ENCODE peak calls at places on chromosome X, in nine cellular contexts. U is H1, J is A549, X is ovary, S is BE2C, B is fibroblast of lung, M is mammary epithelial cell, T is left lung, H is endodermal cell. C is an unnamed sample. For H3K4me1, the result is how much of the 10 kb centered on the place peaks cover.

GRCh38 chrX:46178763-46179162 is 366.5 kb downstream of the ZNF674 start:
- DNase-seq in U (no peak), J (no peak), X (no peak), S (no peak), B (peak), M (no peak), T (no peak), H (no peak), C (no peak)

GRCh38 chrX:47515941-47516649 is 33.1 kb upstream of the ZNF41 start:
- DNase-seq in U (no peak), J (peak), X (no peak), S (no peak), B (peak), M (peak), T (no peak), H (no peak), C (no peak)

GRCh38 chrX:100407147-100407783 is 2.8 kb downstream of the PCDH19 start:
- DNase-seq in U (no peak), J (no peak), X (no peak), S (no peak), B (no peak), M (no peak), T (no peak), H (no peak), C (no peak)

GRCh38 chrX:39850630-39851152 is 247.1 kb downstream of the BCOR start:
- DNase-seq in U (no peak), J (no peak), X (peak), S (peak), B (peak), M (no peak), T (no peak), H (peak), C (no peak)

GRCh38 chrX:154016366-154017076 is 3.2 kb downstream of the IRAK1 start:
- DNase-seq in U (no peak), J (no peak), X (no peak), S (no peak), B (no peak), M (no peak), T (peak), H (no peak), C (no peak)

GRCh38 chrX:124005220-124005619 is 43.7 kb downstream of the STAG2 start:
- DNase-seq in U (no peak), J (no peak), X (no peak), S (no peak), B (no peak), M (no peak), T (no peak), H (no peak), C (no peak)

GRCh38 chrX:17595456-17596035 is 141.7 kb upstream of the SCML1 start:
- DNase-seq in U (no peak), J (peak), X (no peak), S (no peak), B (peak), M (peak), T (no peak), H (no peak), C (no peak)

GRCh38 chrX:118189628-118190027 is 73.0 kb upstream of the KLHL13 start:
- DNase-seq in U (no peak), J (no peak), X (no peak), S (peak), B (no peak), M (no peak), T (no peak), H (peak), C (no peak)

GRCh38 chrX:12685541-12685940 is 105.7 kb upstream of the PRPS2 start:
- DNase-seq in U (no peak), J (no peak), X (no peak), S (no peak), B (peak), M (peak), T (no peak), H (no peak), C (no peak)

GRCh38 chrX:68711845-68712244 is 64.4 kb downstream of the STARD8 start:
- DNase-seq in U (no peak), J (no peak), X (no peak), S (no peak), B (no peak), M (no peak), T (no peak), H (no peak), C (no peak)

GRCh38 chrX:54043696-54044125 is 562 bp downstream of the PHF8 start:
- DNase-seq in U (peak), J (no peak), X (no peak), S (no peak), B (peak), M (peak), T (no peak), H (peak), C (no peak)

GRCh38 chrX:127313638-127314037 is 494.1 kb downstream of the PRR32 start:
- DNase-seq in U (no peak), J (no peak), X (no peak), S (no peak), B (no peak), M (no peak), T (no peak), H (no peak), C (no peak)

GRCh38 chrX:140318306-140318705 is 186.6 kb downstream of the SOX3 start:
- DNase-seq in U (no peak), J (no peak), X (no peak), S (no peak), B (peak), M (peak), T (no peak), H (no peak), C (no peak)

GRCh38 chrX:56728752-56729151 is 291 bp upstream of the NBDY start:
- DNase-seq in U (no peak), J (peak), X (no peak), S (peak), B (peak), M (peak), T (no peak), H (no peak), C (no peak)

GRCh38 chrX:43469391-43470054 is 186.6 kb upstream of the MAOA start:
- DNase-seq in U (no peak), J (no peak), X (no peak), S (no peak), B (no peak), M (peak), T (no peak), H (no peak), C (no peak)

GRCh38 chrX:64205441-64205734 is at the start of gene AMER1:
- DNase-seq in U (no peak), J (no peak), X (no peak), S (no peak), B (no peak), M (no peak), T (peak), H (no peak), C (no peak)

GRCh38 chrX:119997570-119997969 is 54.0 kb upstream of the NKAP start:
- DNase-seq in U (no peak), J (no peak), X (no peak), S (no peak), B (no peak), M (no peak), T (no peak), H (no peak), C (no peak)

GRCh38 chrX:119999087-119999634 is 55.6 kb upstream of the NKAP start:
- DNase-seq in U (peak), J (no peak), X (no peak), S (no peak), B (no peak), M (no peak), T (no peak), H (peak), C (no peak)

GRCh38 chrX:119996600-119997524 is 53.3 kb upstream of the NKAP start:
- DNase-seq in U (no peak), J (no peak), X (no peak), S (no peak), B (no peak), M (no peak), T (no peak), H (no peak), C (no peak)

GRCh38 chrX:120001787-120002186 is 58.2 kb upstream of the NKAP start:
- DNase-seq in U (no peak), J (no peak), X (no peak), S (no peak), B (no peak), M (no peak), T (no peak), H (no peak), C (no peak)

DNA sequence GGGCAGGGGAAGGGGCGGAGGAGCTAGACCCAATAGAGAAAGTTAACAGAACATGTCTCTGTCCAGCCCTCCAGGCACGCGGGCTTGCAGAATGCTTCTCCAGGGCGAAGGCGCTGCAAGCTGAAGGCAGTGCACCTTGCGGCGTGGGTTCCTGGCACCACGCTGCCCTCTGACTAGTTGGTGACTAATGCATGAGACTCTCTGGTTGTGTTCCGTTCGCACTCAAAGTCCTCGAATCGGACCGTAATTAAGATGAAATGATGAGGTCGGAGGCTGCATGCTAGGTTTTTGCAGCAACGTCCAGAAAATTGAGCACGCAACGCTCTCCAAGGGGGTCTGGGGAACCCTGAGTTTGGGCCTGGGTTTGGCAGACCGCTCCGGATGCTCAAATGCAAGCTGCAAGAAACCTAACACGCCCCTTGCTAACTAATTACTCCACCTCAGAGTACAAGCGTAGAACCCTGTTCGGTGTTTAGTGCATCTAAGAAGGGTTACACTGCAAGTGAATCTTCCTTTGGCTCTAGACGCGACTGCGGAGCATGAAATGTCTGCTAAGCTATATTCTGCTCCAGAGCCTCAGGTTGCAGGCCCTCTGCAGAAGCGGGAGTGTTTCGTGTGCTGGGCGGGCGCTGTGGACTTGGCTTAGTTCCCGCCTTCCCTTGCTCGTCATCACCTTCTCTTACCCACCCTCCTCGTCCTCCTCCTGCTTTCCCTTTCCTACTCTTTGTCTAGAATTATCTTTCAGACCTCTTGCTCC is 57.1 kb upstream of the NKAP start:
- DNase-seq in U (peak), J (no peak), X (no peak), S (no peak), B (peak), M (no peak), T (no peak), H (peak), C (no peak)
- H3K4me3 ChIP-seq in U (peak), J (no peak), X (no peak), S (no peak), B (no peak), M (no peak), T (no peak), H (no peak), C (no peak)

GRCh38 chrX:1589356-1590130 is 1.9 kb upstream of the AKAP17A start:
- DNase-seq in U (peak), J (no peak), X (no peak), S (no peak), B (no peak), M (no peak), T (no peak), H (peak), C (no peak)

GRCh38 chrX:1591102-1591862 is at the start of gene AKAP17A:
- DNase-seq in U (peak), J (peak), X (peak), S (peak), B (peak), M (peak), T (peak), H (peak), C (peak)

GRCh38 chrX:1582686-1583437 is 8.5 kb upstream of the AKAP17A start:
- DNase-seq in U (peak), J (peak), X (no peak), S (no peak), B (peak), M (peak), T (peak), H (peak), C (no peak)

GRCh38 chrX:1584237-1585011 is 7.0 kb upstream of the AKAP17A start:
- DNase-seq in U (no peak), J (no peak), X (no peak), S (no peak), B (no peak), M (no peak), T (no peak), H (peak), C (no peak)

DNA sequence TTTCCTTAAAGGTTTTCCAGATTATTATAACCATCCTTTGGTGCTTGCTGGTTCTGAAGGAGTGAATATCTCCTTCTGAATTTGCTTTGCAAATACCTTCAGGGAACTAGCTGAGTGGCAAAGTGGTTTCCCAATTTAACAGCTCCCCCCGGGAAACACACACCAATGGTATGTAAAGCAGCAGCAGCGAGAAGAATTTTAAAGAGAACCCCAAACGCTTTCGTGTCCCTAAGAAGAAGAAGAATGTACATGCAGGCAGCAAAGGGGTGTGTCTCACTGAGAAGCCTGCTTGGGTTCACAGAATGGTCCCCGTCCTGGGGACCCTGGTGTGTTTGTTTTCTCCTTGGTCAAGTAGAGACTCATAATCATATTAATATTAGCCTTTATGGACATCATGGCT is 4.2 kb upstream of the AKAP17A start:
- DNase-seq in U (peak), J (no peak), X (no peak), S (no peak), B (no peak), M (no peak), T (no peak), H (peak), C (no peak)
- TF ChIP-seq CTCF in U (no peak), J (no peak), X (no peak), S (no peak), B (no peak), M (no peak), T (no peak), H (no peak), C (no peak)

GRCh38 chrX:148609766-148610698 is 109.6 kb downstream of the AFF2 start:
- DNase-seq in U (no peak), J (no peak), X (no peak), S (no peak), B (peak), M (peak), T (no peak), H (peak), C (no peak)
- H3K4me1 ChIP-seq in U (under half), J (under half), X (under half), S (under half), B (under half), M (under half), T (under half), H (under half), C (under half)

DNA sequence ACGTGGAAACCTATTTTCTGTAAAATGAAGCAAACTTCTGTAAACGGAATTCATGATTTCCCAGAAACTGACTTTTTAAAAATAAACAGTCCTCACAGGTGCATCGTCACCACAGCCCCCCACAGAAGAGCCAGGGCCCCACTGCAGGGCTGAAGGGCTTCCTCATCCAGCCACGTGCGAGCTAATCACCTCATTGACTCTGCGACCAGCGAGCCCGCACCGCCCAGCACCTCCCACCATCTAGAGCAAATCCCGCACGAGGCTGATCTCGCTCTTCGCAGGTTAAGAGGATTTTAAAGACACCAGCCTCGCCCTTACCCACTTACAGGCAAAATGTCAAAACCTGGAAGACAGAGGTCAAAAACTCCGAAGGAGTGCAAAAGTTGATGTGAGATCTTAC is 14.8 kb downstream of the PPP2R3B start:
- DNase-seq in U (no peak), J (no peak), X (no peak), S (no peak), B (no peak), M (no peak), T (no peak), H (peak), C (no peak)
- H3K4me3 ChIP-seq in U (no peak), J (no peak), X (no peak), S (no peak), B (no peak), M (no peak), T (no peak), H (no peak), C (no peak)

DNA sequence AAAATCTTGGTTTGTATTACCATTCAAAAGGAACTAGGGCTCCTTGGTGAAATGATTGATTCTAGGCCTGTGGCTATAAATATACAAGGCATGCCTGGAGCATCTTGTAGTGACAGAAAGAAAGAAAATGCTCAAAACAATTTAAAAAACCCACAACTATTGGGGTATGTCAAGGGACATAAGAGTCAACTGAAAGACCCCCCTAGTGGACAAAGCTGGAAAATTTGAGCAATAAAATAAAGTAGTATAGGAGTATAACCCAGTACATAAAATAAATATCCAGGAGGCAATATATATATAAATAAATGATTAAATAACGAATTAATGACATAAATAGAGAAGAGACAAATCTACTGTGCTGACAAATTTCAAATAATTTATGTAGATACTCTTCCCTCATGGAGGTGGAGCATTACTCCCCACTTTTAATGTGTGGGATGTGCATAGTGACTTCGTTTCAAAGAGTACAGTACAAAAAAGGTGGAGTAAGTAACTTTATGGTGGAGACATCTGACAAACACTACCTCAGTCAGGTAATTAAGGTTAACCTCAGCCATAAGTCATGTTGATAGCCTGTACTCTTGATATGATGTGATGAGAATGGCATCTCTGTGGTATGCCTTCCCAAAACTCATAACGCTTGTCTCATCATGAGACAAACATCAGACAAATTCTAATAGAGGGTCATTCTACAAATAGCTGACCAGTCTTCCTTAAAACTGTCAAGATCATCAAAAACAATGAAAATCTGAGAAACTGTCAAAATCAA is 185.0 kb upstream of the GLRA2 start:
- DNase-seq in U (no peak), J (no peak), X (no peak), S (no peak), B (no peak), M (peak), T (no peak), H (no peak), C (no peak)
- TF ChIP-seq CTCF in U (no peak), J (no peak), X (no peak), S (peak), B (no peak), M (no peak), T (no peak), H (peak), C (no peak)

GRCh38 chrX:152899111-152899873 is 1.4 kb downstream of the ZNF185 start:
- DNase-seq in U (no peak), J (no peak), X (no peak), S (no peak), B (no peak), M (no peak), T (no peak), H (peak), C (no peak)
- H3K4me1 ChIP-seq in U (under half), J (under half), X (under half), S (under half), B (under half), M (half or more), T (under half), H (under half), C (under half)